ENCODE peak calls at places on chromosome 21, in seven cellular contexts. Z is NCI-H460; V is RWPE1; K is osteocyte; G is activated T-cell treated with anti-CD3 and anti-CD28 coated beads, Interleukin-2, amount 50 U/mL, for 1 hour; I is GM13977; O is astrocyte of the spinal cord. J is an unnamed sample.

GRCh38 chr21:45637883-45638282 is 5.6 kb upstream of the PCBP3 start:
- DNase-seq in G (no peak), Z (no peak), V (no peak), O (no peak), I (peak; percentile 7), K (peak; percentile 63), J (no peak)

GRCh38 chr21:29716753-29717152 is 223.0 kb downstream of the GRIK1 start:
- DNase-seq in O (no peak), Z (no peak), V (no peak), I (no peak), G (no peak), K (no peak), J (no peak)

GRCh38 chr21:28776251-28776650 is 216.4 kb downstream of the LTN1 start:
- DNase-seq in O (peak; percentile 82), K (no peak), G (no peak), V (no peak), I (no peak), Z (no peak), J (no peak)

GRCh38 chr21:41754481-41754891 is 12.4 kb downstream of the RIPK4 start:
- DNase-seq in V (no peak), Z (no peak), I (no peak), O (no peak), G (no peak), K (no peak), J (no peak)

GRCh38 chr21:41451753-41452676 is 26.0 kb downstream of the MX1 start:
- DNase-seq in G (no peak), I (no peak), Z (no peak), K (no peak), V (no peak), O (no peak), J (no peak)

GRCh38 chr21:27372381-27372780 is 405.5 kb upstream of the ADAMTS5 start:
- DNase-seq in K (no peak), G (no peak), O (no peak), Z (no peak), V (no peak), I (no peak), J (no peak)

GRCh38 chr21:32717851-32718316 is 9.9 kb downstream of the SYNJ1 start:
- DNase-seq in I (no peak), K (no peak), G (no peak), V (no peak), Z (no peak), O (peak; percentile 40), J (no peak)

GRCh38 chr21:43198376-43198775 is 29.6 kb downstream of the CRYAA start:
- DNase-seq in K (no peak), V (no peak), Z (no peak), O (no peak), I (no peak), G (no peak), J (no peak)

GRCh38 chr21:33761104-33762036 is 119.1 kb downstream of the ITSN1 start:
- DNase-seq in O (peak; percentile 99), K (no peak), I (no peak), V (peak; percentile 78), Z (peak; percentile 77), G (no peak), J (peak; percentile 94)

GRCh38 chr21:33478858-33479678 is 706 bp downstream of the TMEM50B start:
- DNase-seq in G (peak; percentile 42), O (peak; percentile 31), Z (no peak), I (peak; percentile 74), K (peak; percentile 87), V (peak; percentile 31), J (peak; percentile 56)

GRCh38 chr21:21715286-21715969 is 717.2 kb downstream of the NCAM2 start:
- DNase-seq in I (no peak), G (no peak), Z (no peak), V (no peak), O (peak; percentile 94), K (no peak), J (no peak)

GRCh38 chr21:44766014-44766817 is 35.4 kb downstream of the UBE2G2 start:
- DNase-seq in G (no peak), O (no peak), V (peak; percentile 55), K (peak; percentile 81), I (no peak), Z (no peak), J (no peak)

GRCh38 chr21:37032877-37033471 is 26.5 kb downstream of the RIPPLY3 start:
- DNase-seq in K (no peak), I (no peak), O (peak; percentile 61), G (no peak), V (peak; percentile 55), Z (peak; percentile 16), J (peak; percentile 41)

GRCh38 chr21:31660134-31660565 is 657 bp downstream of the SOD1 start:
- DNase-seq in Z (no peak), I (no peak), O (peak; percentile 31), G (no peak), K (no peak), V (peak; percentile 36), J (no peak)

GRCh38 chr21:37915941-37916794 is at the start of gene KCNJ6:
- DNase-seq in I (no peak), O (peak; percentile 54), V (peak; percentile 60), G (no peak), Z (peak; percentile 34), K (peak; percentile 92), J (peak; percentile 50)

GRCh38 chr21:46035809-46036695 is 54.5 kb downstream of the COL6A1 start:
- DNase-seq in O (no peak), I (no peak), G (no peak), K (peak; percentile 82), Z (no peak), V (no peak), J (no peak)

GRCh38 chr21:33976082-33976979 is 60.7 kb upstream of the ATP5PO start:
- DNase-seq in V (peak; percentile 94), K (peak; percentile 80), I (peak; percentile 59), O (peak; percentile 93), G (peak; percentile 47), Z (no peak), J (no peak)

GRCh38 chr21:42021751-42022430 is 11.7 kb upstream of the ZBTB21 start:
- DNase-seq in I (no peak), K (no peak), V (no peak), O (peak; percentile 29), G (no peak), Z (no peak), J (no peak)

GRCh38 chr21:42118121-42118795 is 47.1 kb downstream of the UMODL1 start:
- DNase-seq in K (no peak), V (no peak), I (no peak), O (no peak), Z (no peak), G (no peak), J (no peak)

GRCh38 chr21:37670883-37671282 is 245.4 kb downstream of the KCNJ6 start:
- DNase-seq in O (no peak), K (no peak), I (no peak), Z (no peak), V (peak; percentile 44), G (no peak), J (peak; percentile 32)

GRCh38 chr21:42225571-42226155 is 6.7 kb downstream of the ABCG1 start:
- DNase-seq in I (no peak), Z (no peak), O (no peak), V (no peak), G (no peak), K (no peak), J (no peak)

GRCh38 chr21:34342476-34342875 is 21.3 kb upstream of the KCNE2 start:
- DNase-seq in G (no peak), I (no peak), Z (no peak), O (no peak), K (no peak), V (no peak), J (no peak)

GRCh38 chr21:39373634-39374033 is 24.7 kb upstream of the HMGN1 start:
- DNase-seq in G (no peak), Z (no peak), V (peak; percentile 30), O (peak; percentile 38), I (no peak), K (no peak), J (peak; percentile 66)

GRCh38 chr21:42309753-42310213 is 5.4 kb downstream of the TFF3 start:
- DNase-seq in G (peak; percentile 78), Z (peak; percentile 21), V (peak; percentile 52), I (peak; percentile 88), K (no peak), O (peak; percentile 4), J (peak; percentile 56)

GRCh38 chr21:26405735-26406361 is 167.2 kb downstream of the CYYR1 start:
- DNase-seq in Z (peak; percentile 78), I (no peak), O (peak; percentile 85), K (no peak), V (peak; percentile 49), G (no peak), J (peak; percentile 23)

GRCh38 chr21:34243562-34243961 is 120.2 kb upstream of the KCNE2 start:
- DNase-seq in K (no peak), G (no peak), O (peak; percentile 15), I (no peak), V (peak; percentile 26), Z (peak; percentile 1), J (peak; percentile 45)

GRCh38 chr21:31798842-31799691 is 67.1 kb upstream of the SCAF4 start:
- DNase-seq in K (peak; percentile 54), Z (no peak), V (peak; percentile 26), I (no peak), O (no peak), G (no peak), J (no peak)

GRCh38 chr21:30408782-30409494 is 13.1 kb downstream of the KRTAP13-1 start:
- DNase-seq in I (no peak), Z (peak; percentile 67), K (no peak), V (peak; percentile 23), G (no peak), O (peak; percentile 44), J (peak; percentile 4)

GRCh38 chr21:45788635-45789506 is 145.3 kb downstream of the PCBP3 start:
- DNase-seq in K (no peak), G (no peak), I (no peak), V (no peak), Z (no peak), O (no peak), J (no peak)

GRCh38 chr21:36768496-36768895 is 69.6 kb downstream of the SIM2 start:
- DNase-seq in O (no peak), V (no peak), Z (no peak), I (no peak), K (no peak), G (no peak), J (no peak)

GRCh38 chr21:45588086-45588825 is 46.0 kb upstream of the SLC19A1 start:
- DNase-seq in Z (no peak), K (peak; percentile 76), O (no peak), G (no peak), I (no peak), V (no peak), J (no peak)

GRCh38 chr21:22900511-22900910 is 1902.3 kb downstream of the NCAM2 start:
- DNase-seq in V (peak; percentile 27), K (no peak), I (no peak), Z (peak; percentile 6), G (no peak), O (peak; percentile 31), J (peak; percentile 96)

GRCh38 chr21:43362928-43363314 is 64.0 kb downstream of the SIK1 start:
- DNase-seq in V (no peak), G (no peak), Z (no peak), I (no peak), O (peak; percentile 20), K (no peak), J (no peak)

GRCh38 chr21:39189857-39190604 is 6.8 kb upstream of the PSMG1 start:
- DNase-seq in I (no peak), Z (no peak), V (no peak), O (peak; percentile 79), G (no peak), K (no peak), J (no peak)

GRCh38 chr21:39048574-39048973 is 134.7 kb downstream of the PSMG1 start:
- DNase-seq in I (no peak), O (peak; percentile 53), V (peak; percentile 80), K (no peak), G (no peak), Z (no peak), J (no peak)